ENCODE peak calls at places on chromosomes 12 and 14, in four cellular contexts. T, Q, C and R are unnamed samples.

GRCh38 chr12:46209165-46209564 is 59.7 kb downstream of the SLC38A1 start:
- DNase-seq in T (no peak), Q (no peak), C (peak; percentile 15), R (no peak)

GRCh38 chr14:32078794-32079663 is 1.9 kb downstream of the ARHGAP5 start:
- DNase-seq in T (no peak), Q (no peak), C (peak; percentile 35), R (no peak)

GRCh38 chr12:104888892-104889291 is 69.2 kb downstream of the SLC41A2 start:
- DNase-seq in T (no peak), Q (no peak), C (no peak), R (no peak)

GRCh38 chr14:73943083-73943482 is 6.8 kb downstream of the FAM161B start:
- DNase-seq in T (no peak), Q (no peak), C (peak; percentile 83), R (peak; percentile 13)

GRCh38 chr14:36451346-36452065 is 68.5 kb downstream of the NKX2-1 start:
- DNase-seq in T (no peak), Q (no peak), C (no peak), R (no peak)

GRCh38 chr12:90335561-90335960 is 619.4 kb downstream of the CCER1 start:
- DNase-seq in T (no peak), Q (no peak), C (no peak), R (no peak)

GRCh38 chr14:64061706-64062105 is 208.9 kb downstream of the SYNE2 start:
- DNase-seq in T (no peak), Q (no peak), C (no peak), R (no peak)

GRCh38 chr12:25960176-25960575 is 1.7 kb downstream of the RASSF8 start:
- DNase-seq in T (no peak), Q (peak; percentile 20), C (peak; percentile 46), R (peak; percentile 51)

GRCh38 chr12:57444744-57445143 is 10.2 kb downstream of the INHBC start:
- DNase-seq in T (no peak), Q (no peak), C (no peak), R (no peak)

GRCh38 chr12:120093336-120093591 is 23.3 kb downstream of the RAB35 start:
- DNase-seq in T (no peak), Q (no peak), C (no peak), R (no peak)
- H3K9me3 ChIP-seq in T (no peaks in the 10 kb centered on the region), Q (no peaks in the 10 kb centered on the region), C (no peaks in the 10 kb centered on the region), R (no peaks in the 10 kb centered on the region)

GRCh38 chr14:105938055-105938863 is 411.9 kb downstream of the TMEM121 start:
- DNase-seq in T (no peak), Q (no peak), C (no peak), R (no peak)
- H3K9me3 ChIP-seq in T (peaks cover 7% of the 10 kb centered on the region), Q (peaks cover 24% of the 10 kb centered on the region), C (peaks cover 48% of the 10 kb centered on the region), R (no peaks in the 10 kb centered on the region)

DNA sequence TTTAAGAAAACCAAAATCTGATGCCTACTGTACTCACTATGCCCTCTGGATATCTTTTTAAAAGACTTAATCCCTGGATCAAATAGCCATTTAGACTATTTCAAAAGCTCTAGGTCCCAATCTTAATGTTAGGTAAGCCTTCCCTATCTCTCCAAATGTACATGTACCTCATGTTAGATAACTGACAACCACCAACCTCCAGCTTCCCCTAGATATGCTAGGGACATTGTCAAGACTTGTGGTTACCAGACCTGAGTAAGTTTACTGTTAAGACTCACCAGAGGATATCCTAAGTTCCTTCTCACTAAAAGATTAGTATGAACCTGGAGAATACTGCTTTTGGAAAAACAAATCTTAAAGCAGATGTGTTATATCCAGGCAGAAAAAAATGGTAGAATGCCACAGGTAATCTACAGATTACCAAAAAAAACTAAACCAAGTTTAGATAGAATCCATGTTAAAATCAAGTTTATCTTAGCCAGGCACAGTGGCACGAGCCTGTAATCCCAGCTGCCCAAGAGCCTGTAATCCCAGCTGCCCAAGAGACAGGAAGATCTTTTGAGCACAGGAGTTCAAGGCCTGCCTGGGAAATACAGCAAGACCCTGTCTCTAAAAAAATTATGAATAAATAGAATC is 9.7 kb downstream of the NAP1L1 start:
- DNase-seq in T (no peak), Q (no peak), C (no peak), R (no peak)
- H3K9me3 ChIP-seq in T (peaks cover 8% of the 10 kb centered on the region), Q (no peaks in the 10 kb centered on the region), C (peaks cover 20% of the 10 kb centered on the region), R (peaks cover 14% of the 10 kb centered on the region)

DNA sequence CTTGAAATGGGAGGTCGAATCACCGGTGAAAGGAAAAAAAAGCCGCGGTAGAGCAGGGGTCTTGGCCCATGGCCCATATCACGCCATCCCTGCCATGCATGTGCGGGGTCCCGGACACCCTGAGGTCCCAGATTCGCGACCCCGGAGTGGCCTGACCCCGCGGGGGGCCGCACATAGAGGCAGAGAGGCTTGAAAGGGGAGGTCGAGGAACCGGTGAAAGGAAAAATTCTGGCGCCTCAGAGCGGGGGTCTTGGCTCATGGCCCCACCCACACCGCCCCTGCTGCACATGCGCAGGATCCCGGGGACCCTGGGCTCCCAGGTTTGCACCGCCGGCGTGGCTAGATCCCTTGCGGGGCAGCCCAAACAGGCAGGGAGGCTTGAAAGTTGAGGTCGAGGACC is 319.8 kb downstream of the ALG10 start:
- DNase-seq in T (no peak), Q (no peak), C (no peak), R (no peak)
- H3K9me3 ChIP-seq in T (no peaks in the 10 kb centered on the region), Q (no peaks in the 10 kb centered on the region), C (no peaks in the 10 kb centered on the region), R (no peaks in the 10 kb centered on the region)

GRCh38 chr14:42335918-42336317 is 729.2 kb downstream of the LRFN5 start:
- DNase-seq in T (no peak), Q (no peak), C (no peak), R (no peak)

DNA sequence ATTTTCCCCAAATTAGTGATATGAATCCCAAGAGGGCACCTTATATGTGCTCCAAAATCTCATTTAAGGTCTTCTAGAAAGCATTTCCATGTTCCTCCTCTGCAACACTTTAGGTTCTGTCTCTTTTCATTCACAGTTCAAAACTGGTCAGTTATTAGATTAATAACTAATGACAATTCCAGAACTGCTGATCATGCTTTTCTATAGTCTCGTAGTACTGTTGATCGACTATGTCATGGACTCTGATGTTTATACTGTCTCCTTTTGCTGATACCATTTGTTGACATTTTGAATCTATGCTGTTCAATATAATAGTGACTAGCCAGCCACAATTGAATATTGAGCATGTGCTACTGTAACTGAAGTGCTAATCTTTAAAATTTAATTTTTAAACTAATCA is 728.3 kb downstream of the LRFN5 start:
- DNase-seq in T (no peak), Q (no peak), C (no peak), R (no peak)
- H3K9me3 ChIP-seq in T (no peaks in the 10 kb centered on the region), Q (no peaks in the 10 kb centered on the region), C (no peaks in the 10 kb centered on the region), R (no peaks in the 10 kb centered on the region)

GRCh38 chr12:106945261-106945851 is 10.4 kb upstream of the TMEM263 start:
- DNase-seq in T (no peak), Q (no peak), C (no peak), R (no peak)
- H3K9me3 ChIP-seq in T (no peaks in the 10 kb centered on the region), Q (peaks cover 10% of the 10 kb centered on the region), C (peaks cover 15% of the 10 kb centered on the region), R (no peaks in the 10 kb centered on the region)

DNA sequence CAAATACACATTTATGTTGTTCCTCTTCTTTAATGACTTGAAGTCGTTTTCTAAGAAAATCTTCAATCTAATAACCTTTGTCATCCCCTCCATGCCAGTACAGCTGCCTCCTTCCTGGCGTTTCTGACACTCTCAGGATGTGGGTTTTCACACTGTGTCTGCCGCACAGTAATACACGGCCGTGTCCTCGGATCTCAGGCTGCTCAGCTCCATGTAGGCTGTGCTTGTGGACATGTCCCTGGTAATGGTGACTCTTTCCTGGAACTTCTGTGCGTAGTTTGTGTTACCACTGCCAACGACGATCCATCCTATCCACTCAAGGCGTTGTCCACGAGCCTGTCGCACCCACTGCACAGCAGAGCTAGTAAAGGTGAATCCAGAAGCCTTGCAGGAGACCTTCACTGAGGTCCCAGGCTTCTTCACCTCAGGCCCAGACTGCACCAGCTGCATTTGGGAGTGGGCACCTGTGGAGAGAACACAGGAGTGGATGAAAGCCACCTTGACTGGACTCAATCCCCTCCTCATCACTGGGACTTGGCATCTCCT is 1095.9 kb downstream of the TMEM121 start:
- DNase-seq in T (no peak), Q (no peak), C (no peak), R (no peak)
- H3K9me3 ChIP-seq in T (no peaks in the 10 kb centered on the region), Q (no peaks in the 10 kb centered on the region), C (no peaks in the 10 kb centered on the region), R (no peaks in the 10 kb centered on the region)

DNA sequence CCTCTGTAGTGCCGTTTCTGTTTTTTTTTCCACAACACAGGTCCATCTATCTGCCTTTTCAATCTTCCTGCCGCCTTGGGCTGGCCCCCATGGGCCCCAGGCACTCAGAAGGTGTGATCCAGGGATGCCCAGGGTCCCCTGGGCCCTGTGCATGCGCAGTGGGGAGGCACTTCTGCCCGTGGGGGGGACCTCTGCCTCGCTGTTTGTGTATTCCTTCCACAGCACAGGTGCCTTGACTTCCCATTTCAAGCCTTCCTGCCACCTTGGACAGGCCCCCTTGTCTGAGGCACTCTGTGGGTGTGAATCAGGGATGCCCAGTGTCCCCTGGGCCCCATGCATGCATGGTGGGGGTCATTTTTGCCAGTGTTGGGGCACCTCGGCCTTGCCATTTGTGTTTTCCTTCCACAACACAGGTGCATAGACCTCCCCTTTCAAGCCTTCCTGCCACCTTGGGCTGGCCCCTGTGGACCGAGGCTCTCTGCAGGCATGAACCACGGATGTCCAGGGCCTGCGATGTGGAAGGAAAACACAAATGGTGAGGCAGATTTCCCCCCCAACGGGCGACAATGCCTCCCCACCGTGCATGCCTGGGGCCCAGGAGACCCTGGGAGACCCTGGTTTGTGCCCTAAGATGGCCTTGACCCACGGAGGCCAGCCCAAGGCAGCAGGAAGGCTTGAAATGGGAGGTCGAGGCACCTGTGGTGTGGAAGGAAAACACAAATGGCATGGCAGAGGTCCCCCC is 366.5 kb downstream of the ALG10 start:
- DNase-seq in T (peak; percentile 23), Q (no peak), C (no peak), R (no peak)
- H3K9me3 ChIP-seq in T (no peaks in the 10 kb centered on the region), Q (peaks cover 2% of the 10 kb centered on the region), C (no peaks in the 10 kb centered on the region), R (no peaks in the 10 kb centered on the region)

DNA sequence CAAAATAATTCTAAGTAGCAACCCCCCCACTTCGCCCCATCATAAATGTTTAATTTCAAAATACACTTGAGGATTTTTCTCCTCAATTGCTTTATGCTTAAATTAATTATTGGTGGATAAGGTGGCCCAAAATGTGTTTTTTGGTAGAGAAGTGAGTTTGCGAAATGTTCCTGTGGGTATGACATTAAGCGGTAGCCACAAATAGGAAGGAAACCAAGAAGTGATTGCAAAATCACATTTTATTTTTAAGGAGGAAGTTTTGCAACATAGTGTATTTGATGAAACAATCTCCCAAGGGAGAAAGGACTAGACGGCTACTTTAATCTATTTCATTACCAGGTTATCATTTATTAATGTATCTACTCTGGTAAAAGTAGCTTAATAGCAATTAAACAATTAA is 25.5 kb downstream of the SLC25A3 start:
- DNase-seq in T (no peak), Q (no peak), C (peak; percentile 68), R (no peak)
- H3K9me3 ChIP-seq in T (no peaks in the 10 kb centered on the region), Q (no peaks in the 10 kb centered on the region), C (no peaks in the 10 kb centered on the region), R (no peaks in the 10 kb centered on the region)

GRCh38 chr14:104203071-104203425 is 64.7 kb downstream of the KIF26A start:
- DNase-seq in T (no peak), Q (no peak), C (no peak), R (no peak)
- H3K9me3 ChIP-seq in T (no peaks in the 10 kb centered on the region), Q (no peaks in the 10 kb centered on the region), C (no peaks in the 10 kb centered on the region), R (no peaks in the 10 kb centered on the region)